ENCODE peak calls at places on chromosomes 16 and 17, in seven cellular contexts. One of them, this sample, is unnamed. For H3K4me1, the result is how much of the 10 kb centered on the place peaks cover.

GRCh38 chr16:56921571-56921970 is 10.4 kb upstream of the HERPUD1 start:
- DNase-seq in upper lobe of left lung: no peak
- DNase-seq in GM12878: no peak
- DNase-seq in A549: no peak
- DNase-seq in breast epithelium: no peak
- DNase-seq in ovary: no peak
- DNase-seq in body of pancreas: peak
- DNase-seq in this sample: no peak

GRCh38 chr17:74339537-74340195 is 13.6 kb downstream of the KIF19 start:
- DNase-seq in upper lobe of left lung: no peak
- DNase-seq in A549: no peak
- DNase-seq in breast epithelium: no peak
- DNase-seq in body of pancreas: no peak
- DNase-seq in ovary: no peak
- DNase-seq in GM12878: no peak
- DNase-seq in this sample: no peak

GRCh38 chr17:77528516-77529327 is 388.0 kb downstream of the SEC14L1 start:
- DNase-seq in GM12878: no peak
- DNase-seq in breast epithelium: no peak
- DNase-seq in body of pancreas: no peak
- DNase-seq in upper lobe of left lung: no peak
- DNase-seq in A549: no peak
- DNase-seq in ovary: no peak
- DNase-seq in this sample: no peak

GRCh38 chr16:85808926-85809325 is 9.4 kb downstream of the COX4I1 start:
- DNase-seq in body of pancreas: no peak
- DNase-seq in ovary: no peak
- DNase-seq in GM12878: no peak
- DNase-seq in breast epithelium: no peak
- DNase-seq in A549: no peak
- DNase-seq in upper lobe of left lung: no peak
- DNase-seq in this sample: no peak

GRCh38 chr17:68324114-68324513 is 32.8 kb downstream of the ARSG start:
- DNase-seq in ovary: no peak
- DNase-seq in upper lobe of left lung: no peak
- DNase-seq in body of pancreas: no peak
- DNase-seq in A549: no peak
- DNase-seq in breast epithelium: no peak
- DNase-seq in GM12878: no peak
- DNase-seq in this sample: peak

GRCh38 chr17:59783221-59784016 is 76.0 kb downstream of the VMP1 start:
- DNase-seq in breast epithelium: no peak
- DNase-seq in ovary: no peak
- DNase-seq in upper lobe of left lung: no peak
- DNase-seq in A549: peak
- DNase-seq in body of pancreas: no peak
- DNase-seq in GM12878: no peak
- DNase-seq in this sample: no peak

GRCh38 chr16:88743693-88744519 is 37.6 kb downstream of the CTU2 start:
- DNase-seq in A549: peak
- DNase-seq in GM12878: no peak
- DNase-seq in upper lobe of left lung: peak
- DNase-seq in breast epithelium: peak
- DNase-seq in body of pancreas: peak
- DNase-seq in ovary: peak
- DNase-seq in this sample: peak

GRCh38 chr16:64983983-64984382 is 137.9 kb downstream of the CDH11 start:
- DNase-seq in upper lobe of left lung: no peak
- DNase-seq in GM12878: no peak
- DNase-seq in breast epithelium: no peak
- DNase-seq in A549: peak
- DNase-seq in body of pancreas: peak
- DNase-seq in ovary: peak
- DNase-seq in this sample: no peak

GRCh38 chr17:56866496-56866895 is 32.5 kb downstream of the DGKE start:
- DNase-seq in body of pancreas: peak
- DNase-seq in upper lobe of left lung: no peak
- DNase-seq in A549: peak
- DNase-seq in ovary: no peak
- DNase-seq in breast epithelium: no peak
- DNase-seq in GM12878: no peak
- DNase-seq in this sample: no peak

GRCh38 chr17:5864910-5865657 is 205.1 kb upstream of the WSCD1 start:
- DNase-seq in A549: no peak
- DNase-seq in upper lobe of left lung: no peak
- DNase-seq in body of pancreas: no peak
- DNase-seq in ovary: no peak
- DNase-seq in breast epithelium: no peak
- DNase-seq in GM12878: no peak
- DNase-seq in this sample: no peak

GRCh38 chr16:88321635-88322499 is 60.9 kb upstream of the ZNF469 start:
- DNase-seq in GM12878: no peak
- DNase-seq in ovary: no peak
- DNase-seq in breast epithelium: no peak
- DNase-seq in upper lobe of left lung: no peak
- DNase-seq in A549: no peak
- DNase-seq in body of pancreas: no peak
- DNase-seq in this sample: no peak

GRCh38 chr17:80817861-80818260 is 173.8 kb upstream of the CHMP6 start:
- DNase-seq in A549: no peak
- DNase-seq in breast epithelium: no peak
- DNase-seq in body of pancreas: no peak
- DNase-seq in GM12878: no peak
- DNase-seq in ovary: no peak
- DNase-seq in upper lobe of left lung: no peak
- DNase-seq in this sample: peak

GRCh38 chr17:16214190-16215001 is 938 bp downstream of the NCOR1 start:
- DNase-seq in upper lobe of left lung: no peak
- DNase-seq in breast epithelium: no peak
- DNase-seq in ovary: no peak
- DNase-seq in A549: no peak
- DNase-seq in body of pancreas: no peak
- DNase-seq in GM12878: no peak
- DNase-seq in this sample: no peak

GRCh38 chr16:89860747-89861304 is 12.6 kb upstream of the TCF25 start:
- DNase-seq in A549: peak
- DNase-seq in upper lobe of left lung: peak
- DNase-seq in ovary: peak
- DNase-seq in breast epithelium: no peak
- DNase-seq in body of pancreas: peak
- DNase-seq in GM12878: no peak
- DNase-seq in this sample: peak

GRCh38 chr16:85231959-85232358 is 119.7 kb upstream of the CIBAR2 start:
- DNase-seq in body of pancreas: no peak
- DNase-seq in A549: no peak
- DNase-seq in upper lobe of left lung: no peak
- DNase-seq in GM12878: no peak
- DNase-seq in ovary: peak
- DNase-seq in breast epithelium: no peak
- DNase-seq in this sample: no peak

GRCh38 chr16:14181371-14182050 is 110.4 kb downstream of the MRTFB start:
- DNase-seq in A549: peak
- DNase-seq in body of pancreas: no peak
- DNase-seq in GM12878: no peak
- DNase-seq in upper lobe of left lung: no peak
- DNase-seq in ovary: no peak
- DNase-seq in breast epithelium: no peak
- DNase-seq in this sample: no peak

GRCh38 chr16:22624038-22624656 is 113.5 kb downstream of the NPIPB5 start:
- DNase-seq in body of pancreas: no peak
- DNase-seq in breast epithelium: peak
- DNase-seq in upper lobe of left lung: no peak
- DNase-seq in ovary: no peak
- DNase-seq in A549: no peak
- DNase-seq in GM12878: no peak
- DNase-seq in this sample: no peak

GRCh38 chr16:3863587-3863986 is 16.9 kb downstream of the CREBBP start:
- DNase-seq in A549: no peak
- DNase-seq in body of pancreas: no peak
- DNase-seq in breast epithelium: no peak
- DNase-seq in upper lobe of left lung: no peak
- DNase-seq in GM12878: no peak
- DNase-seq in ovary: no peak
- DNase-seq in this sample: no peak
- H3K4me1 ChIP-seq in A549: under half
- H3K4me1 ChIP-seq in body of pancreas: half or more
- H3K4me1 ChIP-seq in breast epithelium: under half
- H3K4me1 ChIP-seq in upper lobe of left lung: half or more
- H3K4me1 ChIP-seq in GM12878: under half
- H3K4me1 ChIP-seq in ovary: under half
- H3K4me1 ChIP-seq in this sample: half or more

DNA sequence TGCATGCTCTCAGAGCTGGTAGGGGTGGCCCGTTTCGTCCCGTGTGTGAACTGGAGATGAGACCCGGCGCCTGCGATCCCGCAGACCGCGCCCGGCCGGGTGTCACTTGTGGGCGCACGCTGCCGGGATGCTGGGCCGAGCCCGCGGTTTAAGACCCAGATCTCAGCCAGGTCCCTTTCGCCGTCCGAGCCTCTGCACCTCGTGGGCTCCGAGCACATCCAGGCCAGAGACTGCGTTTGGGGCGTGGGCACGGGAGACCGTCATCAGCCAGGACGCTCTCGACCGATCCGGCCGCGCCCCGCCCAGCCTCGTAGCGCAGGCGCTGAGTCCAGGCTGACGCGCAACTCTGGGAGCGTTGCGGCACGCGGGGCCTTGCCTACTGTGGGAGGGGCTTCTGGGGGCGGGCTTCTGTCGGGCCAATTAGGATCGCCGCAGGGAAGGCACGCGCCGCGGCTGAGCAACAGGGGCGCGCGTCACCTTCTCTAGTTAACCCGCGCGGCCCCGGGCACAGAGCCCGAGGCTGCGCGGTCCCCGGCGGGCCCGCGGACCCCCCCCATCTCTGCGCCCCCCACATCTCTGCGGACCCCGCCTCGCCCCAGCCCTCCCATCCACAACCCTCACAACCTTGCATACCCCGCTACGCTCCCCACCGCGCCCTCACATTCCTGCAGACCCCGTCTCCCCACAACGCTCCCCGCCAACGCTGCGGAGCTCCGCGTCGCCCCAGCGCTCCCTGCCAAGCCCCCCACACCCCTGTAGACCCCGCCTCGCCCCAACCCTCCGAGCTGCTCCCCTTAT is 687 bp upstream of the CEMP1 start:
- DNase-seq in ovary: peak
- DNase-seq in A549: peak
- DNase-seq in body of pancreas: peak
- DNase-seq in breast epithelium: peak
- DNase-seq in GM12878: peak
- DNase-seq in upper lobe of left lung: peak
- DNase-seq in this sample: peak
- TF ChIP-seq POLR2A in ovary: peak
- TF ChIP-seq POLR2A in A549: peak
- TF ChIP-seq POLR2A in body of pancreas: peak
- TF ChIP-seq POLR2A in breast epithelium: no peak
- TF ChIP-seq POLR2A in GM12878: peak
- TF ChIP-seq POLR2A in upper lobe of left lung: peak
- TF ChIP-seq POLR2A in this sample: peak

GRCh38 chr17:75994802-75995350 is 5.8 kb upstream of the CDK3 start:
- DNase-seq in breast epithelium: no peak
- DNase-seq in upper lobe of left lung: no peak
- DNase-seq in A549: no peak
- DNase-seq in body of pancreas: no peak
- DNase-seq in ovary: no peak
- DNase-seq in GM12878: no peak
- DNase-seq in this sample: no peak

GRCh38 chr17:75996665-75997590 is 3.7 kb upstream of the CDK3 start:
- DNase-seq in A549: no peak
- DNase-seq in breast epithelium: peak
- DNase-seq in GM12878: peak
- DNase-seq in ovary: no peak
- DNase-seq in upper lobe of left lung: peak
- DNase-seq in body of pancreas: peak
- DNase-seq in this sample: no peak

GRCh38 chr17:75991396-75991795 is 9.3 kb upstream of the CDK3 start:
- DNase-seq in GM12878: no peak
- DNase-seq in body of pancreas: no peak
- DNase-seq in breast epithelium: no peak
- DNase-seq in ovary: no peak
- DNase-seq in A549: no peak
- DNase-seq in upper lobe of left lung: no peak
- DNase-seq in this sample: no peak

GRCh38 chr17:75998327-75998795 is 2.3 kb upstream of the CDK3 start:
- DNase-seq in upper lobe of left lung: no peak
- DNase-seq in body of pancreas: no peak
- DNase-seq in A549: no peak
- DNase-seq in breast epithelium: no peak
- DNase-seq in GM12878: no peak
- DNase-seq in ovary: no peak
- DNase-seq in this sample: no peak

GRCh38 chr17:75995385-75995925 is 5.2 kb upstream of the CDK3 start:
- DNase-seq in A549: no peak
- DNase-seq in GM12878: no peak
- DNase-seq in ovary: no peak
- DNase-seq in upper lobe of left lung: no peak
- DNase-seq in breast epithelium: no peak
- DNase-seq in body of pancreas: no peak
- DNase-seq in this sample: no peak
- H3K4me1 ChIP-seq in A549: under half
- H3K4me1 ChIP-seq in GM12878: under half
- H3K4me1 ChIP-seq in ovary: under half
- H3K4me1 ChIP-seq in upper lobe of left lung: under half
- H3K4me1 ChIP-seq in breast epithelium: under half
- H3K4me1 ChIP-seq in body of pancreas: under half
- H3K4me1 ChIP-seq in this sample: under half

GRCh38 chr16:67028555-67029248 is at the start of gene CBFB:
- DNase-seq in A549: peak
- DNase-seq in breast epithelium: peak
- DNase-seq in GM12878: peak
- DNase-seq in body of pancreas: peak
- DNase-seq in ovary: peak
- DNase-seq in upper lobe of left lung: peak
- DNase-seq in this sample: peak
- TF ChIP-seq POLR2A in A549: peak
- TF ChIP-seq POLR2A in breast epithelium: peak
- TF ChIP-seq POLR2A in GM12878: peak
- TF ChIP-seq POLR2A in body of pancreas: peak
- TF ChIP-seq POLR2A in ovary: peak
- TF ChIP-seq POLR2A in upper lobe of left lung: peak
- TF ChIP-seq POLR2A in this sample: peak

GRCh38 chr16:1530349-1530882 is 3.0 kb upstream of the TMEM204 start:
- DNase-seq in body of pancreas: no peak
- DNase-seq in A549: no peak
- DNase-seq in ovary: no peak
- DNase-seq in breast epithelium: no peak
- DNase-seq in GM12878: no peak
- DNase-seq in upper lobe of left lung: no peak
- DNase-seq in this sample: no peak
- H3K4me1 ChIP-seq in body of pancreas: under half
- H3K4me1 ChIP-seq in A549: under half
- H3K4me1 ChIP-seq in ovary: under half
- H3K4me1 ChIP-seq in breast epithelium: under half
- H3K4me1 ChIP-seq in GM12878: under half
- H3K4me1 ChIP-seq in upper lobe of left lung: under half
- H3K4me1 ChIP-seq in this sample: under half